ENCODE peak calls at places on chromosome 10, in seven cellular contexts. N is transverse colon, T is GM12878, Y is H1, M is breast epithelium, B is Panc1, I is endothelial cell of umbilical vein. J is an unnamed sample.

GRCh38 chr10:44347609-44348400 is 37.1 kb downstream of the CXCL12 start:
- DNase-seq in B (no peak), N (no peak), I (no peak), Y (no peak), M (no peak), T (no peak), J (no peak)

GRCh38 chr10:22714524-22715289 is at the start of gene PIP4K2A:
- DNase-seq in Y (no peak), N (peak; percentile 82), B (no peak), T (no peak), I (peak; percentile 58), M (peak; percentile 37), J (peak; percentile 82)

GRCh38 chr10:79331709-79332108 is 15.6 kb upstream of the PPIF start:
- DNase-seq in N (no peak), Y (no peak), M (no peak), I (no peak), B (no peak), T (peak; percentile 81), J (no peak)

GRCh38 chr10:72738476-72738875 is 46.5 kb downstream of the MCU start:
- DNase-seq in I (peak; percentile 92), T (no peak), Y (no peak), N (no peak), B (no peak), M (no peak), J (no peak)

GRCh38 chr10:33801705-33802104 is 467.2 kb upstream of the NRP1 start:
- DNase-seq in N (no peak), M (no peak), B (peak; percentile 22), I (no peak), Y (no peak), T (no peak), J (no peak)

GRCh38 chr10:119120413-119120867 is 16.5 kb downstream of the DENND10 start:
- DNase-seq in B (no peak), I (no peak), M (no peak), T (peak; percentile 88), N (no peak), Y (no peak), J (no peak)

GRCh38 chr10:22479419-22479818 is 134.1 kb downstream of the SPAG6 start:
- DNase-seq in I (no peak), T (no peak), N (no peak), B (no peak), Y (no peak), M (no peak), J (no peak)

GRCh38 chr10:122285506-122286444 is 14.7 kb downstream of the BTBD16 start:
- DNase-seq in I (no peak), T (no peak), M (no peak), B (no peak), Y (no peak), N (no peak), J (peak; percentile 20)

GRCh38 chr10:95250856-95251255 is 39.9 kb downstream of the PDLIM1 start:
- DNase-seq in B (no peak), T (no peak), N (no peak), M (no peak), I (no peak), Y (no peak), J (no peak)

GRCh38 chr10:31359979-31360378 is 41.0 kb downstream of the ZEB1 start:
- DNase-seq in N (no peak), T (no peak), M (no peak), Y (no peak), B (no peak), I (peak; percentile 43), J (no peak)

GRCh38 chr10:97752956-97753355 is 16.0 kb downstream of the ZFYVE27 start:
- DNase-seq in M (no peak), N (no peak), I (no peak), Y (no peak), B (no peak), T (no peak), J (no peak)

GRCh38 chr10:94224656-94225055 is 138.1 kb downstream of the NOC3L start:
- DNase-seq in T (no peak), I (no peak), M (no peak), Y (no peak), B (peak; percentile 33), N (no peak), J (no peak)

GRCh38 chr10:30583778-30584415 is 45.7 kb downstream of the LYZL2 start:
- DNase-seq in T (peak; percentile 61), M (peak; percentile 85), N (peak; percentile 79), Y (no peak), B (no peak), I (peak; percentile 96), J (peak; percentile 80)

GRCh38 chr10:109062371-109062770 is 860.9 kb downstream of the XPNPEP1 start:
- DNase-seq in Y (no peak), N (no peak), B (no peak), T (peak; percentile 1), M (no peak), I (no peak), J (no peak)

GRCh38 chr10:75033399-75034130 is 77.9 kb upstream of the SAMD8 start:
- DNase-seq in B (no peak), Y (no peak), I (no peak), T (no peak), N (no peak), M (no peak), J (no peak)

GRCh38 chr10:102322914-102323313 is 72.6 kb upstream of the NFKB2 start:
- DNase-seq in I (no peak), T (no peak), B (no peak), Y (no peak), N (peak; percentile 14), M (no peak), J (no peak)

GRCh38 chr10:97063983-97064837 is 121.5 kb downstream of the SLIT1 start:
- DNase-seq in T (no peak), B (no peak), I (no peak), Y (no peak), M (no peak), N (no peak), J (no peak)

GRCh38 chr10:48691812-48692528 is 7.3 kb downstream of the WDFY4 start:
- DNase-seq in M (no peak), Y (no peak), I (no peak), N (no peak), T (no peak), B (no peak), J (no peak)

GRCh38 chr10:88792656-88793055 is 9.9 kb upstream of the LIPM start:
- DNase-seq in B (no peak), Y (no peak), M (no peak), N (peak; percentile 10), I (no peak), T (peak; percentile 4), J (no peak)

GRCh38 chr10:92846-93245 is 42.4 kb upstream of the ZMYND11 start:
- DNase-seq in Y (no peak), T (no peak), B (no peak), N (no peak), M (no peak), I (no peak), J (no peak)
- TF ChIP-seq POLR2AphosphoS5 in Y (no peak), T (no peak), B (no peak), N (no peak), M (no peak), I (no peak), J (no peak)

GRCh38 chr10:86025509-86025908 is 341.1 kb downstream of the GRID1 start:
- DNase-seq in N (no peak), I (no peak), T (no peak), M (no peak), Y (no peak), B (no peak), J (no peak)
- H3K4me3 ChIP-seq in N (no peak overlapping the region), I (no peak overlapping the region), T (no peak overlapping the region), M (no peak overlapping the region), Y (no peak overlapping the region), B (no peak overlapping the region), J (no peak overlapping the region)

GRCh38 chr10:7561216-7561893 is 105.4 kb downstream of the ITIH5 start:
- DNase-seq in I (no peak), T (no peak), M (peak; percentile 32), B (no peak), N (peak; percentile 19), Y (no peak), J (peak; percentile 50)

GRCh38 chr10:7560519-7560918 is 106.2 kb downstream of the ITIH5 start:
- DNase-seq in B (no peak), M (no peak), T (no peak), I (no peak), Y (no peak), N (no peak), J (no peak)

GRCh38 chr10:7563770-7564169 is 103.0 kb downstream of the ITIH5 start:
- DNase-seq in I (no peak), N (no peak), B (no peak), T (no peak), Y (no peak), M (no peak), J (no peak)

GRCh38 chr10:7563368-7563767 is 103.4 kb downstream of the ITIH5 start:
- DNase-seq in M (no peak), N (peak; percentile 30), I (no peak), Y (no peak), B (no peak), T (no peak), J (no peak)

DNA sequence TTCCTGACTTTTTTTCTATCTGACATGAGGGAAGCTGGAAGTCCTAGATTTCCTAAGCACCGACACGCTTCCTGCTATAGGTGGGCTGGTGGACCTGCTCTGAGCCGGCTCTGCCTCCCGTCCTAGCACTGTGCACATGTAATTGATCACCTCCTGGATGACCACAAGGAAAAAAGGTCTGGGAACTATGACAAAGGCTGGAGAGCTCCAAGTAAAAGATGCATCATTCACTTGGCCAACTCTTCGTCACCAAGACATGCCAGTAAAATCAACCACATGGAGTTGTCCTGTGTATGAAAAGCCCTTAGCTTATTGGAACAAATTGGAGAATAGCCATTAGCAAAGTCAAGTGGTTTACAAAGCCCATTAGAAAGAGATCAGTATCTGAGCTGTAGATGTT is 104.7 kb downstream of the ITIH5 start:
- DNase-seq in I (no peak), B (no peak), T (no peak), N (no peak), Y (no peak), M (no peak), J (no peak)
- TF ChIP-seq POLR2AphosphoS5 in I (no peak), B (no peak), T (no peak), N (no peak), Y (no peak), M (no peak), J (no peak)

GRCh38 chr10:71546220-71546619 is 149.5 kb downstream of the CDH23 start:
- DNase-seq in Y (no peak), M (no peak), N (no peak), I (no peak), B (no peak), T (no peak), J (no peak)

GRCh38 chr10:71547841-71548493 is 151.2 kb downstream of the CDH23 start:
- DNase-seq in Y (no peak), N (no peak), M (no peak), B (no peak), I (no peak), T (no peak), J (no peak)

GRCh38 chr10:71547290-71547689 is 150.6 kb downstream of the CDH23 start:
- DNase-seq in Y (no peak), I (no peak), N (no peak), B (no peak), T (no peak), M (no peak), J (peak; percentile 28)

GRCh38 chr10:71545001-71545400 is 148.3 kb downstream of the CDH23 start:
- DNase-seq in N (no peak), B (no peak), T (no peak), M (no peak), I (no peak), Y (no peak), J (no peak)

DNA sequence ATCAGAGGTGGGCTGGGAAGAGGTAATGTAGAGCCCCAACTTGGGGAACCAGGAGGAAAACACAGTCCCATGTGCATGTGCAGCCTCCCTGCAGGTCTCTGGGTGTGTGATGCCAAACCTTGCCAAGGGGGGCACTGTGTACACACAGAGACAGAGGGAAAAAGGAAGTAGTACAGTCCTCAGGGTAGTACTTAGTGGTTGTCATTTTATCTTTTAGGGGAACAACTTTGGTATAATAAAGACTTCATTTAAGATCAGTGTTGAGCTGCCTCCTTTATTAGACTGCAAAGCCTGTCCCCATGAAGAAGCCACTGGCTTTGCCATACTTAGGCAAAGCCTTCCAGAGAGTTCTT is 151.8 kb downstream of the CDH23 start:
- DNase-seq in B (no peak), T (no peak), M (no peak), Y (no peak), I (no peak), N (no peak), J (no peak)
- H3K4me3 ChIP-seq in B (no peak overlapping the region), T (no peak overlapping the region), M (no peak overlapping the region), Y (no peak overlapping the region), I (no peak overlapping the region), N (no peak overlapping the region), J (no peak overlapping the region)